ENCODE peak calls at places on chromosomes 1 and 21, in eight cellular contexts. O is lung; L is body of pancreas; X is naive thymus-derived CD4-positive, alpha-beta T cell; E is IMR-90; Y is CD4-positive, alpha-beta memory T cell; C is GM23248; H is cardiac muscle cell. G is an unnamed sample.

GRCh38 chr1:183983371-183984105 is 54.0 kb downstream of the COLGALT2 start:
- DNase-seq in O (no peak), H (peak; percentile 51), Y (no peak), L (no peak), X (no peak), C (no peak), E (peak; percentile 19), G (no peak)

GRCh38 chr1:26696191-26696644 is 403 bp downstream of the ARID1A start:
- DNase-seq in O (no peak), L (peak; percentile 47), E (no peak), X (no peak), Y (no peak), H (no peak), C (no peak), G (no peak)

GRCh38 chr1:30283199-30283962 is 440.0 kb downstream of the MATN1 start:
- DNase-seq in E (no peak), C (no peak), X (no peak), O (no peak), H (no peak), L (no peak), Y (no peak), G (no peak)

GRCh38 chr1:86207323-86207722 is 50.8 kb upstream of the COL24A1 start:
- DNase-seq in X (no peak), H (no peak), O (no peak), L (no peak), C (peak; percentile 92), E (peak; percentile 90), Y (no peak), G (no peak)

GRCh38 chr1:192809286-192810252 is 730 bp downstream of the RGS2 start:
- DNase-seq in Y (no peak), E (peak; percentile 65), X (no peak), C (peak; percentile 87), L (peak; percentile 54), H (peak; percentile 54), O (peak; percentile 36), G (peak; percentile 30)

GRCh38 chr1:50346621-50347020 is 76.6 kb downstream of the DMRTA2 start:
- DNase-seq in Y (no peak), E (no peak), L (no peak), X (no peak), O (no peak), C (no peak), H (no peak), G (no peak)

GRCh38 chr1:74455390-74455789 is 57.0 kb downstream of the LRRC53 start:
- DNase-seq in H (no peak), Y (no peak), X (no peak), O (no peak), L (no peak), E (peak; percentile 27), C (no peak), G (no peak)

GRCh38 chr1:168447871-168448270 is 95.9 kb downstream of the XCL2 start:
- DNase-seq in H (no peak), L (no peak), E (no peak), O (no peak), C (no peak), Y (no peak), X (no peak), G (no peak)

GRCh38 chr1:113456967-113457366 is 66.7 kb downstream of the MAGI3 start:
- DNase-seq in Y (no peak), O (peak; percentile 32), X (no peak), H (no peak), C (peak; percentile 96), L (peak; percentile 61), E (peak; percentile 98), G (no peak)

GRCh38 chr1:150210086-150210485 is 25.8 kb downstream of the ANP32E start:
- DNase-seq in H (no peak), O (no peak), Y (no peak), X (no peak), C (no peak), L (no peak), E (no peak), G (no peak)

GRCh38 chr1:31761883-31762282 is 2.3 kb downstream of the ADGRB2 start:
- DNase-seq in H (no peak), X (no peak), Y (no peak), O (no peak), C (peak; percentile 43), L (no peak), E (peak; percentile 81), G (no peak)

GRCh38 chr1:11594222-11594621 is 60.0 kb downstream of the FBXO2 start:
- DNase-seq in C (peak; percentile 44), H (peak; percentile 67), L (no peak), Y (no peak), O (no peak), E (peak; percentile 2), X (no peak), G (no peak)

GRCh38 chr21:42234464-42235241 is 15.7 kb downstream of the ABCG1 start:
- DNase-seq in E (peak; percentile 45), L (peak; percentile 79), X (peak; percentile 85), O (peak; percentile 46), H (peak; percentile 87), Y (peak; percentile 89), C (peak; percentile 58), G (peak; percentile 80)

GRCh38 chr21:34667761-34668160 is 1.0 kb upstream of the CLIC6 start:
- DNase-seq in C (no peak), O (no peak), E (no peak), L (no peak), X (no peak), Y (no peak), H (no peak), G (no peak)

DNA sequence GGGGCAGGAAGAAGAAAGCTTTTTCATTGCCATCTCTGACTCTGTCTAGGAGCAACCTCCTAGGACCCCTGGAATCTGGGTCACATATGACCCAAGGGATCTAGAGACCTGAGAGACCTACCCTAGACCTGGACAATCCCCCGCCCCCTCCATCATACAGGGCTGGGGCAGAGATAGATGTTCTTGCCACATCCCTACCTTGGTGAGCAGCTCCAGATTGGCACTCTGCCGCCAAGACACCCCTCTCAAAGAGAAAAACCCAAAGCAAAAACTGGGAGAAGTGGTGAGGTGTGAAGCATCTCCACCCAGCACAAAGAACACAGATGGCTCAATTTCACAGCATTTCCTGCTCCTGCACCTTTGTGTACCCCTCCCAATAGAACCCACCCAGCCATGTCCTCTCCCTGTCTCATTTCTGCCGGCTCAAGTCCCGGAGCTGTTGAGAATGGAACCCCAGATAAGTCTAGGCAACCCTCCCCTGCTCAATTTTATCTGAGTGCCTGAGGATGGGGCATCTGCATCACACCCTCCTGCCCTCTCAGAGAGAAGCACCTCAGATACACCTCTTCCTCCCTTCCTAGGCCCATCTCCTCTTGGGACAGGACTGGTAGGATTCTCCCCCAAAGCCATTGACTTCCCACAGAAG is 1.2 kb downstream of the KIF21B start:
- DNase-seq in C (no peak), H (no peak), L (no peak), O (no peak), X (no peak), E (no peak), Y (no peak), G (no peak)
- H3K4me3 ChIP-seq in C (no peak overlapping the region), H (no peak overlapping the region), L (no peak overlapping the region), O (no peak overlapping the region), X (peak overlapping the region; percentile 93), E (no peak overlapping the region), Y (peak overlapping the region; percentile 86), G (peak overlapping the region; percentile 83)

GRCh38 chr1:157227700-157228099 is 89.5 kb upstream of the ETV3 start:
- DNase-seq in O (no peak), X (no peak), E (no peak), H (no peak), C (no peak), L (no peak), Y (no peak), G (no peak)
- H3K4me1 ChIP-seq in O (no peaks in the 10 kb centered on the region), X (no peaks in the 10 kb centered on the region), E (no peaks in the 10 kb centered on the region), H (no peaks in the 10 kb centered on the region), C (no peaks in the 10 kb centered on the region), L (peaks cover 8% of the 10 kb centered on the region), Y (no peaks in the 10 kb centered on the region), G (no peaks in the 10 kb centered on the region)

DNA sequence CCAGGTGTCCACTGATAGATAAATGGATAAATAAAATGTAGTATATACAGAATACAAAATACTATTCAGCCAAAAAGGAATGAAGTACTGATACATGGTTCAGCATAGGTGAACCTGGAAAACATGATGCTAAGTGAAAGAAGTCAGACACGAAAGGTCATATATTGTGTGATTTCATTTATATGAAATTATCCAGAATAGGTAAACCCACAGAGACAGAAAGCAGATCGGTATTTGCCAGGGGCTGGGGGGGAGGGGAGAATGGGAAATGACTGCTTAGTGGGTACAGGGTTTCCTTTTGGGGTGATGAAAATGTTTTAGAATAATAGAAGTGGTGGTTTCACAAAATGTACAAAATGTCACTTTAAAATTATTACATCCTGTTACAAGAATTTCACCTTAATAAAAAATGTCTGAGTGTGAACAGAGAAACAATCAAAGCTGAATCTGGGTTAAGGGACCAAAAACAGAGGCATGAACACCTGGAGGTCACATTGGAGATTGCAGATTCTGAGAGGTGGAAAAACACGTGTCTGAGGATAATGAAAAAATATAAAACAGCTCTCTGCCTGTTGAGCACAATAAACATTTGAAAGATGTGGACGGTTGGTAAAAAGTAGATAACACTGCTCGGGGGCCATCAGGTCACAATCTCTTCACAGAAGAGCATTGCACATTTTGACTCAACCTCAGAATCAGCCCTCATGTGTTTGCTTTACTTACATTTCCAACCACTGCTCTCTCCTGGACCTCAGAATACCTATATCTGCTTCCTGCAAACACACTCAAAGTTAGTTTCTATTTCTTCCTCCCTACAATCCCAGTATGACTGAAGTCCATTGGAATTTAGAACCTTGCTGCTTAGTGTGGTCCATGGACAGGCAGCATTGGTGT is 3.3 kb downstream of the SLAMF6 start:
- DNase-seq in C (no peak), H (no peak), Y (peak; percentile 56), E (no peak), L (no peak), X (peak; percentile 33), O (no peak), G (no peak)
- H3K4me3 ChIP-seq in C (no peak overlapping the region), H (no peak overlapping the region), Y (peak overlapping the region; percentile 71), E (no peak overlapping the region), L (no peak overlapping the region), X (peak overlapping the region; percentile 51), O (no peak overlapping the region), G (peak overlapping the region; percentile 49)

GRCh38 chr1:2893473-2894120 is 92.1 kb upstream of the TTC34 start:
- DNase-seq in E (no peak), X (no peak), L (no peak), O (no peak), Y (no peak), H (no peak), C (no peak), G (no peak)
- H3K4me1 ChIP-seq in E (no peaks in the 10 kb centered on the region), X (peaks cover 17% of the 10 kb centered on the region), L (no peaks in the 10 kb centered on the region), O (no peaks in the 10 kb centered on the region), Y (peaks cover 22% of the 10 kb centered on the region), H (no peaks in the 10 kb centered on the region), C (no peaks in the 10 kb centered on the region), G (no peaks in the 10 kb centered on the region)

DNA sequence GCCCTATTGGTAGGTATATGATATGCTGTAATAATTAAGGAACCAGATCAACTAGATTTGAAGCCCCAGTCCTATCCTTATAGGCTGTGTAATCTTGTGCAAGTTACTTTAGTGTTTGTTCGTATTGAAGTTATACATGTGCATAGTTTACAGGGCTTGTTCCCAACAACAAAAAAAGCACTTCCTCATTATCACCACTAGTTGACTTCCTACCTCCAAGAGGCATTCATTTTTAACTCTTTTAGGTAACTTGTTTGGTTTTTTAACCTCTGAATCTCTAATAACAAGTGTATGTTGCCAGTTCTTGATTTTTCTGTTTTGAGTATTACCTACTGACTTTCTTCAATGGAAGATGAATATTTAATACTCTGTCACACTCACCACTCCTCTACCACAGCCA is 71.9 kb downstream of the ST3GAL3 start:
- DNase-seq in E (no peak), O (no peak), C (no peak), H (no peak), Y (no peak), L (no peak), X (no peak), G (no peak)
- H3K4me3 ChIP-seq in E (no peak overlapping the region), O (no peak overlapping the region), C (no peak overlapping the region), H (no peak overlapping the region), Y (no peak overlapping the region), L (no peak overlapping the region), X (no peak overlapping the region), G (no peak overlapping the region)